ENCODE peak calls at places on chromosomes 1 and 21, in six cellular contexts. K is EL, V is NCI-H1048, Q is RWPE1, U is WERI-Rb-1, N is Right ventricle myocardium superior. B is an unnamed sample.
A peak's percentile ranks its signal among the peaks of the same experiment; 100 is the strongest.

GRCh38 chr1:54312874-54313316 is 93.3 kb downstream of the SSBP3 start:
- DNase-seq in N (peak; percentile 67), V (no peak), U (no peak), Q (peak; percentile 33), K (peak; percentile 73), B (peak; percentile 68)

GRCh38 chr1:75203415-75204277 is 69.5 kb downstream of the LHX8 start:
- DNase-seq in N (no peak), K (peak; percentile 21), U (peak; percentile 15), Q (peak; percentile 57), V (no peak), B (peak; percentile 54)

GRCh38 chr1:147809236-147809635 is 48.8 kb upstream of the GJA5 start:
- DNase-seq in K (no peak), Q (no peak), V (no peak), U (no peak), N (no peak), B (no peak)

GRCh38 chr1:33866286-33866685 is 2.4 kb downstream of the HMGB4 start:
- DNase-seq in Q (no peak), V (no peak), U (no peak), K (no peak), N (no peak), B (peak; percentile 71)

GRCh38 chr1:101238681-101239094 is 1.9 kb downstream of the S1PR1 start:
- DNase-seq in N (peak; percentile 93), U (peak; percentile 81), Q (peak; percentile 84), K (peak; percentile 93), V (peak; percentile 68), B (peak; percentile 88)

GRCh38 chr1:25608488-25609178 is 8.0 kb upstream of the MAN1C1 start:
- DNase-seq in Q (peak; percentile 66), K (peak; percentile 71), V (peak; percentile 70), N (peak; percentile 93), U (peak; percentile 88), B (peak; percentile 71)

GRCh38 chr1:198879711-198880306 is 241.0 kb downstream of the PTPRC start:
- DNase-seq in N (no peak), K (no peak), U (no peak), V (no peak), Q (no peak), B (no peak)

GRCh38 chr1:42529724-42530161 is 66.7 kb downstream of the CCDC30 start:
- DNase-seq in V (no peak), K (peak; percentile 81), Q (peak; percentile 72), N (no peak), U (no peak), B (peak; percentile 98)

GRCh38 chr21:42056996-42057689 is 14.0 kb upstream of the UMODL1 start:
- DNase-seq in Q (peak; percentile 48), K (peak; percentile 81), U (no peak), N (peak; percentile 30), V (peak; percentile 93), B (peak; percentile 47)

GRCh38 chr21:46637952-46638746 is 2.7 kb downstream of the PRMT2 start:
- DNase-seq in U (no peak), K (no peak), Q (no peak), V (no peak), N (no peak), B (no peak)

GRCh38 chr1:228083871-228084278 is 1.4 kb downstream of the ARF1 start:
- DNase-seq in Q (no peak), N (peak; percentile 45), V (no peak), K (peak; percentile 36), U (no peak), B (no peak)

GRCh38 chr1:112998592-112999235 is 42.7 kb upstream of the SLC16A1 start:
- DNase-seq in V (no peak), N (peak; percentile 78), Q (no peak), U (no peak), K (peak; percentile 13), B (peak; percentile 81)

GRCh38 chr1:121483961-121484424 is 299.2 kb downstream of the SRGAP2C start:
- DNase-seq in K (peak; percentile 88), Q (peak; percentile 28), U (no peak), N (no peak), V (no peak), B (peak; percentile 63)